ENCODE peak calls at places on chromosomes 4 and X, in ten cellular contexts. L is HL-60, B is ascending aorta, Z is prostate gland, I is pancreas, A is colonic mucosa, H is ovary, J is PC-9, K is vagina, X is right atrium auricular region. P is an unnamed sample.

GRCh38 chr4:122895336-122895995 is 26.9 kb downstream of the NUDT6 start:
- DNase-seq in L (no peak), B (no peak), Z (no peak), I (no peak), A (no peak), H (no peak), J (no peak), K (no peak), X (no peak), P (no peak)

GRCh38 chrX:129318375-129318774 is 204.9 kb downstream of the SMARCA1 start:
- DNase-seq in L (no peak), B (no peak), Z (no peak), I (no peak), A (peak), H (no peak), J (peak), K (no peak), X (no peak), P (no peak)

GRCh38 chrX:30302957-30303356 is 6.2 kb downstream of the NR0B1 start:
- DNase-seq in L (no peak), B (no peak), Z (no peak), I (no peak), A (no peak), H (no peak), J (peak), K (no peak), X (no peak), P (no peak)

GRCh38 chr4:57168986-57169385 is 58.8 kb upstream of the IGFBP7 start:
- DNase-seq in L (no peak), B (no peak), Z (no peak), I (no peak), A (no peak), H (no peak), J (no peak), K (no peak), X (no peak), P (no peak)

GRCh38 chrX:40086569-40087335 is 11.0 kb downstream of the BCOR start:
- DNase-seq in L (no peak), B (no peak), Z (peak), I (no peak), A (no peak), H (no peak), J (no peak), K (no peak), X (no peak), P (peak)

GRCh38 chr4:37693450-37694190 is 7.4 kb upstream of the RELL1 start:
- DNase-seq in L (no peak), B (no peak), Z (no peak), I (no peak), A (no peak), H (no peak), J (no peak), K (no peak), X (no peak), P (peak)

GRCh38 chrX:73851014-73852009 is 288.3 kb downstream of the CHIC1 start:
- DNase-seq in L (no peak), B (peak), Z (no peak), I (peak), A (peak), H (peak), J (no peak), K (peak), X (peak), P (no peak)

GRCh38 chrX:114841051-114841450 is 176.4 kb downstream of the IL13RA2 start:
- DNase-seq in L (no peak), B (no peak), Z (no peak), I (no peak), A (no peak), H (no peak), J (no peak), K (no peak), X (no peak), P (no peak)

GRCh38 chr4:168475745-168476144 is 4.5 kb downstream of the DDX60L start:
- DNase-seq in L (no peak), B (no peak), Z (no peak), I (no peak), A (no peak), H (no peak), J (no peak), K (no peak), X (no peak), P (no peak)

GRCh38 chrX:55196688-55197087 is 23.5 kb upstream of the PAGE5 start:
- DNase-seq in L (no peak), B (no peak), Z (no peak), I (no peak), A (no peak), H (no peak), J (no peak), K (no peak), X (no peak), P (no peak)

GRCh38 chr4:39635023-39635422 is 3.6 kb downstream of the SMIM14 start:
- DNase-seq in L (no peak), B (no peak), Z (peak), I (peak), A (peak), H (no peak), J (peak), K (no peak), X (no peak), P (no peak)

GRCh38 chr4:2785613-2786012 is 7.3 kb upstream of the SH3BP2 start:
- DNase-seq in L (peak), B (no peak), Z (no peak), I (no peak), A (no peak), H (no peak), J (no peak), K (no peak), X (no peak), P (no peak)

GRCh38 chr4:100679926-100680325 is 162.1 kb upstream of the EMCN start:
- DNase-seq in L (no peak), B (no peak), Z (no peak), I (no peak), A (no peak), H (no peak), J (no peak), K (no peak), X (no peak), P (no peak)

GRCh38 chr4:124322234-124322831 is 390.2 kb downstream of the ANKRD50 start:
- DNase-seq in L (no peak), B (no peak), Z (no peak), I (no peak), A (no peak), H (no peak), J (no peak), K (no peak), X (no peak), P (no peak)

GRCh38 chr4:124325676-124326075 is 386.9 kb downstream of the ANKRD50 start:
- DNase-seq in L (no peak), B (no peak), Z (no peak), I (no peak), A (no peak), H (no peak), J (no peak), K (no peak), X (no peak), P (no peak)

GRCh38 chr4:124318292-124318691 is 394.2 kb downstream of the ANKRD50 start:
- DNase-seq in L (no peak), B (no peak), Z (no peak), I (no peak), A (no peak), H (no peak), J (no peak), K (no peak), X (no peak), P (no peak)

GRCh38 chr4:124321370-124321769 is 391.2 kb downstream of the ANKRD50 start:
- DNase-seq in L (no peak), B (no peak), Z (no peak), I (no peak), A (no peak), H (no peak), J (no peak), K (no peak), X (no peak), P (no peak)
- H3K4me3 ChIP-seq in L (no peak), B (no peak), Z (no peak), I (no peak), A (no peak), H (no peak), J (no peak), K (no peak), X (no peak), P (no peak)

GRCh38 chr4:136687118-136687517 is 845.2 kb downstream of the PCDH18 start:
- DNase-seq in L (no peak), B (no peak), Z (no peak), I (no peak), A (no peak), H (no peak), J (no peak), K (no peak), X (no peak), P (no peak)
- TF ChIP-seq CTCF in L (no peak), B (no peak), Z (no peak), I (no peak), A (no peak), H (no peak), J (no peak), K (no peak), X (no peak), P (peak)

GRCh38 chr4:20463176-20463430 is 211.4 kb downstream of the SLIT2 start:
- DNase-seq in L (no peak), B (no peak), Z (no peak), I (no peak), A (no peak), H (no peak), J (no peak), K (no peak), X (no peak), P (no peak)

GRCh38 chr4:20462426-20463175 is 210.9 kb downstream of the SLIT2 start:
- DNase-seq in L (no peak), B (no peak), Z (no peak), I (no peak), A (no peak), H (no peak), J (no peak), K (no peak), X (no peak), P (no peak)

GRCh38 chr4:20464381-20464780 is 212.7 kb downstream of the SLIT2 start:
- DNase-seq in L (no peak), B (no peak), Z (no peak), I (no peak), A (no peak), H (no peak), J (peak), K (no peak), X (no peak), P (no peak)
- H3K27ac ChIP-seq in L (no peak), B (no peak), Z (no peak), I (no peak), A (no peak), H (no peak), J (no peak), K (no peak), X (no peak), P (no peak)

GRCh38 chr4:78622253-78622979 is 70.8 kb downstream of the ANXA3 start:
- DNase-seq in L (no peak), B (no peak), Z (no peak), I (no peak), A (no peak), H (no peak), J (no peak), K (no peak), X (no peak), P (no peak)
- H3K4me3 ChIP-seq in L (no peak), B (no peak), Z (no peak), I (no peak), A (no peak), H (no peak), J (no peak), K (no peak), X (no peak), P (no peak)